ENCODE peak calls at places on chromosomes 1 and 21, in nine cellular contexts. L, G, D, S, H, J, C, Z and Q are unnamed samples.

GRCh38 chr1:26307363-26307781 is 936 bp upstream of the UBXN11 start:
- DNase-seq in L (no peak), Z (no peak), S (no peak), J (no peak), D (no peak), G (no peak), C (no peak), H (no peak), Q (no peak)

GRCh38 chr1:119613769-119614358 is 34.2 kb downstream of the ZNF697 start:
- DNase-seq in D (peak; percentile 79), C (no peak), Z (peak; percentile 88), G (peak; percentile 82), H (peak; percentile 75), S (peak; percentile 77), J (peak; percentile 93), L (peak; percentile 30), Q (peak; percentile 28)

GRCh38 chr1:205061665-205062069 is 18.7 kb downstream of the CNTN2 start:
- DNase-seq in D (peak; percentile 66), H (peak; percentile 36), L (peak; percentile 68), C (peak; percentile 23), G (peak; percentile 68), J (peak; percentile 99), S (peak; percentile 68), Z (peak; percentile 82), Q (peak; percentile 53)

GRCh38 chr1:181504294-181505115 is 21.2 kb downstream of the CACNA1E start:
- DNase-seq in H (no peak), J (peak; percentile 16), G (peak; percentile 91), D (no peak), L (no peak), Z (no peak), S (no peak), C (no peak), Q (no peak)

GRCh38 chr1:20891091-20891490 is 104.0 kb upstream of the HP1BP3 start:
- DNase-seq in J (no peak), S (no peak), D (no peak), L (no peak), C (no peak), Z (no peak), G (no peak), H (peak; percentile 53), Q (no peak)

GRCh38 chr1:230365723-230366307 is 60.3 kb downstream of the PGBD5 start:
- DNase-seq in G (peak; percentile 16), S (no peak), J (no peak), C (no peak), H (no peak), L (no peak), D (no peak), Z (no peak), Q (no peak)

GRCh38 chr1:65260851-65261473 is 48.4 kb upstream of the DNAJC6 start:
- DNase-seq in S (no peak), G (peak; percentile 25), H (peak; percentile 77), Z (no peak), C (peak; percentile 80), D (no peak), L (no peak), J (no peak), Q (no peak)

GRCh38 chr1:117077267-117077666 is 17.1 kb downstream of the TTF2 start:
- DNase-seq in S (no peak), C (peak; percentile 90), Z (no peak), H (peak; percentile 100), D (no peak), G (peak; percentile 38), L (no peak), J (no peak), Q (no peak)

GRCh38 chr1:3523980-3524379 is 69.5 kb downstream of the ARHGEF16 start:
- DNase-seq in C (no peak), J (no peak), H (no peak), Z (no peak), G (no peak), D (no peak), S (no peak), L (no peak), Q (no peak)

GRCh38 chr1:6891781-6892579 is 106.7 kb downstream of the CAMTA1 start:
- DNase-seq in J (no peak), D (no peak), H (no peak), G (no peak), S (no peak), C (no peak), L (no peak), Z (no peak), Q (no peak)

GRCh38 chr1:54649130-54649898 is 7.7 kb downstream of the MROH7 start:
- DNase-seq in D (no peak), L (no peak), J (no peak), Z (no peak), S (no peak), H (no peak), G (no peak), C (no peak), Q (no peak)

GRCh38 chr1:214085325-214085724 is 97.6 kb downstream of the PROX1 start:
- DNase-seq in J (no peak), Z (no peak), D (no peak), C (no peak), L (no peak), S (no peak), G (no peak), H (no peak), Q (no peak)

GRCh38 chr1:162873671-162874666 is 13.0 kb upstream of the CCDC190 start:
- DNase-seq in H (peak; percentile 66), J (no peak), G (no peak), S (no peak), C (no peak), Z (no peak), L (no peak), D (no peak), Q (no peak)

GRCh38 chr1:224784606-224785328 is 144.7 kb upstream of the DNAH14 start:
- DNase-seq in D (no peak), C (no peak), H (peak; percentile 65), G (peak; percentile 62), L (no peak), S (no peak), J (no peak), Z (no peak), Q (no peak)

GRCh38 chr1:17419626-17420328 is 19.7 kb downstream of the RCC2 start:
- DNase-seq in L (peak; percentile 61), S (peak; percentile 74), C (no peak), D (peak; percentile 73), H (peak; percentile 21), G (peak; percentile 41), J (peak; percentile 73), Z (peak; percentile 81), Q (peak; percentile 75)

GRCh38 chr21:33133912-33134311 is 64.0 kb downstream of the OLIG1 start:
- DNase-seq in C (no peak), Z (no peak), S (no peak), D (no peak), G (no peak), H (no peak), J (no peak), L (no peak), Q (no peak)

GRCh38 chr1:235720544-235720943 is 71.0 kb upstream of the GNG4 start:
- DNase-seq in C (no peak), L (no peak), H (peak; percentile 93), G (no peak), J (no peak), Z (no peak), S (no peak), D (no peak), Q (no peak)

GRCh38 chr1:183069562-183070216 is 46.5 kb downstream of the LAMC1 start:
- DNase-seq in C (peak; percentile 69), H (peak; percentile 67), S (no peak), G (peak; percentile 7), J (no peak), Z (no peak), D (no peak), L (no peak), Q (no peak)

GRCh38 chr1:165073402-165074007 is 283.0 kb downstream of the LMX1A start:
- DNase-seq in Z (no peak), S (no peak), C (peak; percentile 10), J (peak; percentile 20), H (peak; percentile 63), D (no peak), L (no peak), G (peak; percentile 55), Q (no peak)

GRCh38 chr1:35769188-35769758 is 505 bp downstream of the CLSPN start:
- DNase-seq in Z (peak; percentile 77), L (peak; percentile 76), D (peak; percentile 80), H (peak; percentile 77), C (peak; percentile 58), J (peak; percentile 83), G (peak; percentile 94), S (peak; percentile 87), Q (peak; percentile 78)
- TF ChIP-seq CTCF in Z (no peak), L (no peak), D (no peak), H (no peak), C (peak; percentile 6), J (peak; percentile 31), G (no peak), S (peak; percentile 45), Q (no peak)

GRCh38 chr1:36305915-36306209 is 306 bp upstream of the SH3D21 start:
- DNase-seq in D (no peak), Z (no peak), G (no peak), H (peak; percentile 68), J (no peak), L (no peak), C (no peak), S (no peak), Q (no peak)

GRCh38 chr1:36307601-36308330 is 1.6 kb downstream of the SH3D21 start:
- DNase-seq in D (no peak), J (no peak), S (no peak), L (no peak), Z (peak; percentile 53), G (no peak), H (no peak), C (no peak), Q (no peak)

GRCh38 chr1:36306902-36307456 is 811 bp downstream of the SH3D21 start:
- DNase-seq in L (peak; percentile 91), J (peak; percentile 93), Z (peak; percentile 94), H (peak; percentile 87), S (peak; percentile 94), D (peak; percentile 92), C (peak; percentile 67), G (peak; percentile 83), Q (peak; percentile 94)

GRCh38 chr1:36304970-36305914 is 926 bp upstream of the SH3D21 start:
- DNase-seq in J (no peak), H (peak; percentile 30), G (no peak), L (no peak), Z (no peak), S (no peak), D (no peak), C (no peak), Q (no peak)

GRCh38 chr1:36306210-36306901 is at the start of gene SH3D21:
- DNase-seq in S (peak; percentile 59), Z (peak; percentile 51), J (no peak), L (peak; percentile 50), D (peak; percentile 49), C (no peak), H (peak; percentile 66), G (peak; percentile 47), Q (peak; percentile 34)
- TF ChIP-seq CTCF in S (peak; percentile 23), Z (no peak), J (peak; percentile 42), L (peak; percentile 23), D (no peak), C (peak; percentile 35), H (peak; percentile 43), G (no peak), Q (no peak)

GRCh38 chr1:161285519-161285918 is 24.2 kb downstream of the MPZ start:
- DNase-seq in G (no peak), H (no peak), L (no peak), S (no peak), C (no peak), J (no peak), D (no peak), Z (no peak), Q (no peak)
- TF ChIP-seq CTCF in G (no peak), H (no peak), L (no peak), S (no peak), C (no peak), J (no peak), D (no peak), Z (no peak), Q (no peak)

GRCh38 chr1:215682232-215682631 is 115.1 kb downstream of the KCTD3 start:
- DNase-seq in D (no peak), H (peak; percentile 29), C (no peak), G (no peak), Z (no peak), L (no peak), S (no peak), J (no peak), Q (no peak)
- TF ChIP-seq CTCF in D (no peak), H (no peak), C (peak; percentile 23), G (no peak), Z (no peak), L (no peak), S (no peak), J (peak; percentile 50), Q (no peak)